ENCODE peak calls at places on chromosomes 12 and 14, in six cellular contexts. K is HCT116, D is endothelial cell of umbilical vein, I is IMR-90, U is keratinocyte, B is H1. J is an unnamed sample.
A peak's percentile ranks its signal among the peaks of the same experiment; 100 is the strongest.

GRCh38 chr12:6205144-6205539 is 4.9 kb downstream of the CD9 start:
- DNase-seq in K (no peak), D (peak; percentile 69), I (no peak), U (no peak), B (peak; percentile 65), J (no peak)

GRCh38 chr12:17108877-17109520 is 503.0 kb upstream of the LMO3 start:
- DNase-seq in K (no peak), D (no peak), I (no peak), U (no peak), B (no peak), J (no peak)

GRCh38 chr12:51000245-51000644 is 25.9 kb downstream of the SLC11A2 start:
- DNase-seq in K (no peak), D (no peak), I (peak; percentile 83), U (no peak), B (no peak), J (peak; percentile 76)

GRCh38 chr14:81710232-81710845 is 176.7 kb upstream of the SEL1L start:
- DNase-seq in K (peak; percentile 16), D (no peak), I (peak; percentile 1), U (peak; percentile 1), B (no peak), J (peak; percentile 20)

GRCh38 chr14:35404496-35405303 is at the start of gene NFKBIA:
- DNase-seq in K (peak; percentile 52), D (peak; percentile 90), I (peak; percentile 88), U (no peak), B (peak; percentile 83), J (peak; percentile 94)

GRCh38 chr14:87045956-87046355 is 947.0 kb downstream of the GALC start:
- DNase-seq in K (no peak), D (no peak), I (no peak), U (no peak), B (no peak), J (no peak)

GRCh38 chr14:52918486-52918885 is 32.4 kb downstream of the FERMT2 start:
- DNase-seq in K (no peak), D (peak; percentile 95), I (peak; percentile 81), U (no peak), B (no peak), J (peak; percentile 52)

GRCh38 chr12:131927110-131928079 is 1.7 kb upstream of the PUS1 start:
- DNase-seq in K (no peak), D (no peak), I (no peak), U (no peak), B (no peak), J (no peak)

GRCh38 chr14:105162374-105162979 is 6.1 kb downstream of the JAG2 start:
- DNase-seq in K (no peak), D (no peak), I (no peak), U (no peak), B (no peak), J (no peak)

GRCh38 chr14:102474934-102475333 is 34.6 kb downstream of the ANKRD9 start:
- DNase-seq in K (no peak), D (no peak), I (peak; percentile 80), U (no peak), B (no peak), J (no peak)

GRCh38 chr12:94384030-94384429 is 75.6 kb downstream of the CEP83 start:
- DNase-seq in K (no peak), D (no peak), I (no peak), U (no peak), B (no peak), J (no peak)

GRCh38 chr12:93358058-93358457 is 19.7 kb upstream of the NUDT4 start:
- DNase-seq in K (no peak), D (no peak), I (no peak), U (no peak), B (no peak), J (no peak)

GRCh38 chr12:113136128-113136989 is 798 bp upstream of the RASAL1 start:
- DNase-seq in K (peak; percentile 22), D (no peak), I (no peak), U (no peak), B (peak; percentile 71), J (no peak)

GRCh38 chr14:51219473-51220448 is 20.3 kb upstream of the TMX1 start:
- DNase-seq in K (no peak), D (peak; percentile 45), I (peak; percentile 54), U (no peak), B (no peak), J (no peak)

GRCh38 chr12:62785941-62786559 is 148.9 kb downstream of the PPM1H start:
- DNase-seq in K (peak; percentile 86), D (peak; percentile 97), I (peak; percentile 93), U (peak; percentile 92), B (no peak), J (peak; percentile 94)

GRCh38 chr12:46103691-46104090 is 113.3 kb upstream of the SCAF11 start:
- DNase-seq in K (no peak), D (no peak), I (no peak), U (no peak), B (no peak), J (no peak)

GRCh38 chr12:50043854-50044253 is 13.5 kb upstream of the ASIC1 start:
- DNase-seq in K (no peak), D (no peak), I (no peak), U (no peak), B (no peak), J (no peak)

GRCh38 chr12:25976289-25976688 is 17.8 kb downstream of the RASSF8 start:
- DNase-seq in K (no peak), D (no peak), I (no peak), U (no peak), B (no peak), J (no peak)

GRCh38 chr14:83463500-83464098 is 1929.9 kb upstream of the SEL1L start:
- DNase-seq in K (no peak), D (peak; percentile 46), I (peak; percentile 70), U (peak; percentile 23), B (peak; percentile 56), J (peak; percentile 34)

GRCh38 chr12:66647034-66647691 is 31.7 kb downstream of the GRIP1 start:
- DNase-seq in K (no peak), D (no peak), I (peak; percentile 89), U (peak; percentile 70), B (no peak), J (peak; percentile 94)

GRCh38 chr14:81343701-81344100 is 56.4 kb downstream of the STON2 start:
- DNase-seq in K (no peak), D (no peak), I (no peak), U (no peak), B (no peak), J (no peak)

GRCh38 chr14:35341454-35342159 is 49.4 kb downstream of the PSMA6 start:
- DNase-seq in K (peak; percentile 45), D (peak; percentile 91), I (peak; percentile 72), U (no peak), B (no peak), J (peak; percentile 90)

GRCh38 chr14:72947366-72948160 is 21.3 kb downstream of the DCAF4 start:
- DNase-seq in K (no peak), D (no peak), I (no peak), U (no peak), B (no peak), J (peak; percentile 47)

GRCh38 chr12:7130537-7130790 is 293 bp downstream of the CLSTN3 start:
- DNase-seq in K (no peak), D (no peak), I (no peak), U (no peak), B (no peak), J (no peak)

GRCh38 chr12:55724226-55724939 is 4.2 kb downstream of the RDH5 start:
- DNase-seq in K (no peak), D (peak; percentile 62), I (peak; percentile 69), U (no peak), B (peak; percentile 76), J (peak; percentile 38)

GRCh38 chr12:109870648-109871047 is 9.7 kb downstream of the GLTP start:
- DNase-seq in K (no peak), D (peak; percentile 22), I (peak; percentile 74), U (no peak), B (no peak), J (peak; percentile 34)

GRCh38 chr14:57533214-57533613 is 39.6 kb upstream of the CCDC198 start:
- DNase-seq in K (peak; percentile 22), D (no peak), I (no peak), U (no peak), B (no peak), J (no peak)

GRCh38 chr12:123388218-123388947 is 4.5 kb downstream of the KMT5A start:
- DNase-seq in K (no peak), D (peak; percentile 61), I (peak; percentile 52), U (no peak), B (peak; percentile 64), J (peak; percentile 62)
- TF ChIP-seq CTCF in K (no peak), D (no peak), I (no peak), U (no peak), B (no peak), J (no peak)

DNA sequence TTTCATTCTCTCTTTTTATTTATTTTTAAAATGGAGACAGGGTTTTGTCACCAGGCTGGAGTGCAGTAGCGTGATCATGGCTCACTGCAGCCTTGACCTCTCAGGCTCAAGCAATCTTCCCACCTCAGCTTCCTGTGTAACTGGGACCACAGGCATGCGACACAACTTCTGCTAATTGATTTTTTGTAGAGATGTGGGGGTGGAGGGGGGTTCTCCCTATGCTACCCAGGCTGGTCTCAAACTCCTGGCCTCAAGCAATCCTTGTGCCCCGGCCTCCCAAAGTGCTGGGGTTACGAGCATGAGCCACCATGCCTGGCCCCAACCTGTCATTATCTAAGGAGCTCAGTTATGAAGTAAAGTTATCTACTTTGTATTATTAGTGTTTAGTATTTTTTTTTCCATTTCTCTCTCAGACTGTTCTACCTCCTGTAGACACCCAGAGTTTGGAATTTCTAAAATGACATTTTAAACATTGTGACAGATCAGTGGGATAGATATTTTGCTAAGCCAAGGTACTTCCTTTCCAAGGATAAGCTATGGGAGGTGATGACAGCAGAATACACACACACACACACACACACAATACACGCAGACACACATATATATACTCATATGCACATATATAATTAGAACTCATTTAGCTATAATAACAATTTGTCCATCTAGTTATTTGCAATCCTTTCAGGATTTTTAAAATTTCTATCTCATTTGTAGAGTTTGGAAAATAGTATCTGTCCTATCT is 2.1 kb upstream of the USP44 start:
- DNase-seq in K (no peak), D (no peak), I (no peak), U (no peak), B (no peak), J (no peak)
- H3K9ac ChIP-seq in K (no peak overlapping the region), D (no peak overlapping the region), I (no peak overlapping the region), U (no peak overlapping the region), B (no peak overlapping the region), J (no peak overlapping the region)

GRCh38 chr14:24165785-24166184 is 4.7 kb downstream of the IRF9 start:
- DNase-seq in K (no peak), D (no peak), I (no peak), U (no peak), B (no peak), J (no peak)
- H4K20me1 ChIP-seq in K (no peaks in the 10 kb centered on the region), D (no peaks in the 10 kb centered on the region), I (no peaks in the 10 kb centered on the region), U (no peaks in the 10 kb centered on the region), B (no peaks in the 10 kb centered on the region), J (no peaks in the 10 kb centered on the region)

GRCh38 chr12:60209521-60209920 is 613.7 kb downstream of the SLC16A7 start:
- DNase-seq in K (no peak), D (no peak), I (no peak), U (no peak), B (no peak), J (no peak)

GRCh38 chr12:60210756-60211155 is 614.9 kb downstream of the SLC16A7 start:
- DNase-seq in K (no peak), D (no peak), I (no peak), U (no peak), B (no peak), J (no peak)

GRCh38 chr12:60211244-60211643 is 615.4 kb downstream of the SLC16A7 start:
- DNase-seq in K (no peak), D (no peak), I (no peak), U (no peak), B (no peak), J (no peak)

GRCh38 chr12:60212159-60213000 is 616.6 kb downstream of the SLC16A7 start:
- DNase-seq in K (no peak), D (no peak), I (no peak), U (no peak), B (no peak), J (no peak)

GRCh38 chr12:60209933-60210332 is 614.1 kb downstream of the SLC16A7 start:
- DNase-seq in K (no peak), D (no peak), I (no peak), U (no peak), B (no peak), J (no peak)
- TF ChIP-seq CTCF in K (no peak), D (no peak), I (no peak), U (no peak), B (no peak), J (no peak)